ENCODE peak calls at places on chromosomes 12 and 14, in six cellular contexts. W, U, M, Y, F and Z are unnamed samples.

GRCh38 chr12:116717466-116718457 is 20.1 kb downstream of the SPRING1 start:
- DNase-seq in Y (no peak), U (peak), M (no peak), W (no peak), F (no peak), Z (peak)

GRCh38 chr12:89977356-89978185 is 268.9 kb upstream of the ATP2B1 start:
- DNase-seq in U (no peak), M (no peak), Y (no peak), F (no peak), W (no peak), Z (no peak)

GRCh38 chr12:132458441-132459225 is 31.3 kb upstream of the FBRSL1 start:
- DNase-seq in W (no peak), F (no peak), M (no peak), U (no peak), Y (peak), Z (no peak)

GRCh38 chr12:118625050-118625675 is 248.8 kb downstream of the SUDS3 start:
- DNase-seq in F (no peak), W (no peak), Y (no peak), M (no peak), U (no peak), Z (no peak)

GRCh38 chr12:108728820-108729611 is 2.3 kb downstream of the CORO1C start:
- DNase-seq in W (no peak), F (no peak), Y (no peak), M (peak), U (no peak), Z (no peak)

GRCh38 chr14:53152627-53152908 is 555 bp downstream of the DDHD1 start:
- DNase-seq in M (peak), U (no peak), Y (no peak), W (no peak), F (no peak), Z (no peak)

GRCh38 chr12:110917467-110917866 is 2.9 kb downstream of the MYL2 start:
- DNase-seq in Y (no peak), W (no peak), U (no peak), F (peak), M (peak), Z (no peak)

GRCh38 chr12:131250028-131250950 is 296.6 kb downstream of the ADGRD1 start:
- DNase-seq in U (peak), F (no peak), W (peak), M (no peak), Y (peak), Z (no peak)

GRCh38 chr12:88520436-88520820 is 59.8 kb downstream of the KITLG start:
- DNase-seq in U (no peak), M (no peak), F (no peak), Y (no peak), W (no peak), Z (no peak)

GRCh38 chr14:36367985-36368774 is 47.7 kb upstream of the MBIP start:
- DNase-seq in U (no peak), F (no peak), W (no peak), M (no peak), Y (no peak), Z (no peak)

GRCh38 chr12:93926237-93926636 is 222.1 kb upstream of the PLXNC1 start:
- DNase-seq in U (no peak), Y (no peak), F (no peak), M (no peak), W (no peak), Z (no peak)

DNA sequence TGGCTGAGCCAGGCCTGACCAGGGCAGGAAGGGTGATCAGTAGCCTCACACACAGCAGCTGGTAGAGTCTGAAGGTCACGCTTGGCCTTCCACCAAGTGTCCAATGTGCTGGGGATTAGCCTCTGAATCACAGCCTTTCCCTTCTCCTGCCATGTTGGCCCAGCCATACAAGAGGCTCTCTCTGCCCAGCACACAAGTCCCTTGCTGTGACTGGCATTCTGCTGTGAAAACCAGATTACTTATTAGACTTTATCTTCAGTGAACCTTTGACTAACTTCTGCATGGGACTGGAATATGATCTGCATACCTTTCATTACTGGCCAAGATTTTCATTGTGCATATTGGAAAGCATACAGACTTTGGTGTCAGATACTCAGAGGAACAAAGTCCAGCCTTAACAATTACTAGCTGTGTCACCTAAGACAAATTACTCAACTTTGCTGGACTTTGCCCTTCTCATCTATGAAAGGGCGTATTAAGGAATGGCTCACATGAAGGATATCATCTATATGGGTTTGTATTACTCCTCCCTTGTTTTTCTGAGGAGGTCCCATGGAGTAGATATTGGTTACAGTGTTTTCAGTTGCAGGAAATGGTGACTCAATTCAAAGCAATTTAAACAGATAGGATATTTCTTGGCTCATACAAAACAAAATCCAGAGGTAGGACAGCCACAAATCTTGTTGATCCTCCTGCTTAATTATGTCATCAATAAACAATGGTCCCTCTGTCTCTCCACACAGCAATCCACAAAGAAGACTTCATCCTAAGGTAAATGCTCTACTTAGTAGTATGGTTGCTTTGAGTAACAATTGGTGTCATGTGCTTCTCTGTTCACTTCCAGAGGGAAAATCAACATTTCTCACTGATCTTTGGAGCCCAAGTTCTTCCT is 99.6 kb downstream of the DYRK2 start:
- DNase-seq in F (peak), Y (no peak), M (no peak), W (peak), U (no peak), Z (peak)
- TF ChIP-seq POLR2A in F (no peak), Y (no peak), M (no peak), W (no peak), U (no peak), Z (peak)

GRCh38 chr12:121128908-121129704 is 3.6 kb upstream of the P2RX7 start:
- DNase-seq in F (peak), Y (peak), M (peak), W (peak), U (peak), Z (peak)
- TF ChIP-seq POLR2A in F (no peak), Y (no peak), M (no peak), W (peak), U (no peak), Z (no peak)

DNA sequence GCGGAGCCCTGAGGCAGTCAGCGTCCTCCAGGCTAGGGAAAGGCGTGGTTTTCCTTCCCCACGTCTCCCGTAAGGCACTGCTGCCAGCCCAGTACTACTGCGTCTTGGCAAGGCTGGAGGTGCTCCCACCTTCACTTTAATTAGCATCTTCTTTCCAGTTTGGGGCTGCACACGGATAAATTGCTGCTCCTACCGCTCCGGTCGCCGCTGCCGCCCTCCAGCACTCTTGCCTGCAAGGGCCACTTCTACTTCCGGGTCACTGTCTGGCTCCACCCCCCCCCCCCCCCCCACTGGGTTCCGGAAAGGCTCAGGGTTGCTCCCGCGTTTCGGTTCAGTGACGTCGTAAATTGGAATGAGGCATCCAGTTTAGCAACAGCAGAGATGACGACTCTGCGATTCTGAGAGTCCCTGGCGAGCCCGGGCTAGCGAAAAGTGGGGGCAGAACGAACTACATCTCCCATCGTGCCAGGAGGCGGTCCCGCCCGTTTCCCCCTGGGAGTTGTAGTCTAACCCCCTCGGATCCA is at the start of gene NEDD8:
- DNase-seq in W (peak), Y (peak), F (peak), U (peak), M (peak), Z (peak)
- TF ChIP-seq POLR2A in W (peak), Y (no peak), F (no peak), U (peak), M (peak), Z (peak)

DNA sequence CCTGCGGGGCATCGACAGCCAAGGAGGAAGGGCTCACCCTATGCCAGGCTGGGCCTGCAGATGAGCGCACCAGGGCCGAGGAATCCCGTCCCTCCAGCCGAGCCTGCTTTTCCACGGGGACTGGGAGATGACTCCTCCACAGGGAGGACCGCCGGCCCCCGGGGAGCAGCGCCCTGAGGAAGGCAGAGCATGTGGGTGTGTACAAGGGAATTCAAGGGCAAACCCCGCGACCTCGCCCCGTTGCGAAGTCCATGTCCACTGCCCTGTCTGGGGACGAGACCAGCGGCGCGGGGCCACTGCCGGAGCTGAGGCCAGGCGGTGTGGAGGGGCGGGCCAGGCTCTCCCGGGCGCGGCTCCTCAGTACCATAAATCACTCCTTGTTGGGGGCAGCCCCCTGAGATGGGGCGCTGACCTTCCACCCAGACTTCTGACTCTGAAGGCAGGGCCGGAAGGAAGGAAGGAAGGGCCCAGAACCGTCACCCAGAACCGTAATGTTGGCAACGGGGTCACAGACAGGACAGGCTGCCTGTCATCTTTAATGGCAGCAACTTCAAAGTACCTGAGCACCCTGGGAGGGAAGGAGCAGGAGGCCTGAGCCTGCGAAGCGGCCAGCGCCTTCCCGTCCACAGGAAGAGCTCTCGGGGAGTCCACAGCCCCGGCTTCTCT is 52.6 kb downstream of the RNF34 start:
- DNase-seq in Y (no peak), W (peak), U (peak), M (peak), F (no peak), Z (peak)
- TF ChIP-seq POLR2A in Y (no peak), W (no peak), U (no peak), M (no peak), F (no peak), Z (peak)

GRCh38 chr14:105935384-105935783 is 409.0 kb downstream of the TMEM121 start:
- DNase-seq in U (no peak), Y (no peak), W (peak), F (no peak), M (no peak), Z (no peak)

GRCh38 chr14:105938959-105939358 is 412.6 kb downstream of the TMEM121 start:
- DNase-seq in W (no peak), Y (no peak), F (no peak), M (no peak), U (no peak), Z (no peak)

GRCh38 chr14:105938055-105938863 is 411.9 kb downstream of the TMEM121 start:
- DNase-seq in M (no peak), F (no peak), U (no peak), Y (peak), W (no peak), Z (no peak)

GRCh38 chr14:105939810-105940508 is 413.6 kb downstream of the TMEM121 start:
- DNase-seq in U (no peak), W (no peak), M (no peak), Y (peak), F (no peak), Z (no peak)

DNA sequence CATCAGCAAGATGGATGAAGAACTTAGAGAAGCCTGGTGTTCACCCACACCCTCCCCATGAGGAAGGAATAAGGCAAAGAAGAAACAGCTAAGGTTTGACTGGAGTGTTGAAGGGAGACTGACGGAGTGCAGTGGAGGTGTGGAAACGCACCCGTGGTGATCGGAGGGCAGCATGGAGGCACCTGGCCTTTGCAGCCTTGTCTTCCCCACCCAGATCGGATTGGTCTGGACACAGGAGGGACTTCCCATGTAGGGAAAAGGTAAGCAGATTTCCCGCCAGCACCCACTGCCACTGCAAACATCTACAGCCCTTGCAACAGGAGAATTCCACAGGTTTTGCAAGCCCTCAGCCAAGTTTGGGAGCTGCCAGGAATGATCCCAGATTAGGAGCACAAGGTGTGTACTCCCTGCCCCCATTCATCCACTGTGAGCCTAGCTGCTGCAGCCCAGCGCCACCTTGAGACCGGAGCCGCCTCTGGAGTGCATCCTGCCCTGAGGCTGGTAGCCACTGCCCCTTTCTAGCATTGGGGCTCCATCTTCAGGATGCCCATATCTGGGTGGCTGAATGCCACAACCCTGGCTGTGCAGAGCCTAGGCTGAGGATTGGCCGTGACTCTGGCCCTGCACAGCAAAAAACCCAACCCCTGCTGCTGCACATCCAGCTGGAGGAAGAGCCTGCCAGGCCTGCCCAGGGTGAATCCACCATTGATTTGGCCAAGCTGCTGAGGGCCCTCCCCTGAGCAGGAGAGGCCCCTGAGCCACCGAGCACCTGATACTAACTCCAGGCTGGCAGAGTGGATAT is 411.1 kb downstream of the TMEM121 start:
- DNase-seq in U (no peak), M (no peak), F (no peak), Y (peak), W (peak), Z (no peak)
- TF ChIP-seq POLR2A in U (no peak), M (no peak), F (no peak), Y (no peak), W (no peak), Z (no peak)